ENCODE peak calls at places on chromosomes 7 and 10, in six cellular contexts. Z is NCI-H345; S is HS-5; V is DMS 273 treated with DMSO at 0.1 percent for 48 hours; A is activated CD4-positive, alpha-beta T cell treated with anti-CD3 and anti-CD28 coated beads, Interleukin-2, amount 10 ng/mL, durations not matched to agents 7 days and 5 days; K is stimulated activated CD4-positive, alpha-beta T cell treated with anti-CD3 and anti-CD28 coated beads, Interleukin-12 subunit alpha, Interleukin-12 subunit beta, amount 100 ng/mL, for 4 hours. U is an unnamed sample.

GRCh38 chr7:137302075-137302474 is 41.5 kb downstream of the PTN start:
- DNase-seq in K (no peak), S (no peak), V (no peak), A (no peak), Z (no peak), U (no peak)

GRCh38 chr7:45923290-45923689 is 2.2 kb upstream of the IGFBP3 start:
- DNase-seq in V (no peak), A (peak), Z (peak), S (peak), K (peak), U (peak)

GRCh38 chr10:77416327-77417135 is 221.1 kb downstream of the KCNMA1 start:
- DNase-seq in A (no peak), S (peak), K (no peak), Z (no peak), V (no peak), U (no peak)

GRCh38 chr7:48182736-48183369 is 11.6 kb downstream of the ABCA13 start:
- DNase-seq in K (no peak), V (no peak), Z (peak), S (peak), A (no peak), U (no peak)

GRCh38 chr10:95474228-95475002 is 86.8 kb downstream of the SORBS1 start:
- DNase-seq in V (no peak), K (no peak), S (no peak), A (no peak), Z (peak), U (no peak)

GRCh38 chr7:115662120-115662519 is 368.4 kb downstream of the TFEC start:
- DNase-seq in Z (no peak), V (no peak), K (no peak), A (no peak), S (peak), U (no peak)

GRCh38 chr10:109773818-109774440 is 149.4 kb downstream of the XPNPEP1 start:
- DNase-seq in K (no peak), A (no peak), S (peak), Z (no peak), V (no peak), U (peak)

GRCh38 chr10:34753014-34753757 is 61.9 kb downstream of the PARD3 start:
- DNase-seq in S (no peak), V (no peak), A (no peak), K (no peak), Z (no peak), U (no peak)

GRCh38 chr10:79047875-79048638 is 20.7 kb upstream of the ZMIZ1 start:
- DNase-seq in V (no peak), K (peak), Z (no peak), A (peak), S (no peak), U (no peak)

GRCh38 chr7:158646766-158647474 is 57.7 kb downstream of the NCAPG2 start:
- DNase-seq in V (no peak), K (no peak), A (peak), Z (peak), S (no peak), U (peak)

GRCh38 chr7:42886866-42887509 is 24.9 kb downstream of the C7orf25 start:
- DNase-seq in A (no peak), Z (no peak), K (no peak), S (no peak), V (no peak), U (no peak)

GRCh38 chr7:27130540-27131389 is at the start of gene HOXA4:
- DNase-seq in S (no peak), A (peak), K (peak), V (peak), Z (peak), U (peak)

GRCh38 chr10:3699896-3700295 is 85.1 kb downstream of the KLF6 start:
- DNase-seq in V (no peak), S (no peak), Z (no peak), K (no peak), A (no peak), U (no peak)

GRCh38 chr7:130047801-130048200 is 3.4 kb downstream of the ZC3HC1 start:
- DNase-seq in Z (no peak), V (no peak), A (no peak), S (no peak), K (no peak), U (no peak)

GRCh38 chr7:28106316-28106957 is 74.2 kb downstream of the JAZF1 start:
- DNase-seq in A (no peak), Z (peak), S (no peak), V (peak), K (no peak), U (no peak)

GRCh38 chr10:50988792-50989191 is 85.5 kb upstream of the PRKG1 start:
- DNase-seq in V (no peak), Z (no peak), S (no peak), K (no peak), A (no peak), U (peak)

GRCh38 chr10:90319188-90319914 is 538.5 kb downstream of the HTR7 start:
- DNase-seq in S (peak), V (no peak), Z (peak), K (no peak), A (no peak), U (no peak)

GRCh38 chr7:46549892-46550639 is 629.0 kb upstream of the IGFBP3 start:
- DNase-seq in K (no peak), A (no peak), S (no peak), Z (no peak), V (no peak), U (no peak)

GRCh38 chr10:28291881-28292297 is 11.0 kb downstream of the MPP7 start:
- DNase-seq in Z (no peak), K (peak), A (no peak), V (no peak), S (peak), U (no peak)

GRCh38 chr7:101486764-101487458 is 124.2 kb downstream of the COL26A1 start:
- DNase-seq in K (no peak), V (no peak), S (no peak), Z (no peak), A (no peak), U (no peak)

GRCh38 chr10:91617073-91617580 is 15.7 kb downstream of the PPP1R3C start:
- DNase-seq in V (no peak), A (no peak), K (no peak), Z (no peak), S (peak), U (no peak)

GRCh38 chr7:50456371-50457123 is 6.4 kb upstream of the FIGNL1 start:
- DNase-seq in A (no peak), S (no peak), V (no peak), K (no peak), Z (no peak), U (no peak)

GRCh38 chr7:118245267-118246040 is 20.9 kb downstream of the ANKRD7 start:
- DNase-seq in V (no peak), A (no peak), Z (no peak), K (no peak), S (no peak), U (no peak)